ENCODE peak calls at places on chromosome 9, in five cellular contexts. One of them, this sample, is unnamed.

GRCh38 chr9:137087409-137087925 is 682 bp downstream of the MAN1B1 start:
- DNase-seq in fibroblast of the aortic adventitia: no peak
- DNase-seq in epithelial cell of esophagus: no peak
- DNase-seq in cardiac fibroblast: no peak
- DNase-seq in activated T-helper 1 cell treated with anti-CD3 and anti-CD28 coated beads, Interleukin-2, amount 50 U/mL, for 16 hours: no peak
- DNase-seq in this sample: no peak

GRCh38 chr9:92685022-92685421 is 15.1 kb upstream of the IPPK start:
- DNase-seq in fibroblast of the aortic adventitia: no peak
- DNase-seq in epithelial cell of esophagus: no peak
- DNase-seq in cardiac fibroblast: no peak
- DNase-seq in activated T-helper 1 cell treated with anti-CD3 and anti-CD28 coated beads, Interleukin-2, amount 50 U/mL, for 16 hours: no peak
- DNase-seq in this sample: no peak

GRCh38 chr9:133456409-133456808 is 3.4 kb upstream of the CACFD1 start:
- DNase-seq in fibroblast of the aortic adventitia: no peak
- DNase-seq in epithelial cell of esophagus: no peak
- DNase-seq in cardiac fibroblast: no peak
- DNase-seq in activated T-helper 1 cell treated with anti-CD3 and anti-CD28 coated beads, Interleukin-2, amount 50 U/mL, for 16 hours: no peak
- DNase-seq in this sample: no peak

GRCh38 chr9:129458155-129458661 is 162.7 kb downstream of the C9orf50 start:
- DNase-seq in fibroblast of the aortic adventitia: no peak
- DNase-seq in epithelial cell of esophagus: no peak
- DNase-seq in cardiac fibroblast: no peak
- DNase-seq in activated T-helper 1 cell treated with anti-CD3 and anti-CD28 coated beads, Interleukin-2, amount 50 U/mL, for 16 hours: peak
- DNase-seq in this sample: no peak

GRCh38 chr9:70021026-70021571 is 22.5 kb upstream of the MAMDC2 start:
- DNase-seq in fibroblast of the aortic adventitia: peak
- DNase-seq in epithelial cell of esophagus: peak
- DNase-seq in cardiac fibroblast: peak
- DNase-seq in activated T-helper 1 cell treated with anti-CD3 and anti-CD28 coated beads, Interleukin-2, amount 50 U/mL, for 16 hours: no peak
- DNase-seq in this sample: no peak

GRCh38 chr9:89226076-89226475 is 47.5 kb upstream of the SHC3 start:
- DNase-seq in fibroblast of the aortic adventitia: peak
- DNase-seq in epithelial cell of esophagus: no peak
- DNase-seq in cardiac fibroblast: peak
- DNase-seq in activated T-helper 1 cell treated with anti-CD3 and anti-CD28 coated beads, Interleukin-2, amount 50 U/mL, for 16 hours: no peak
- DNase-seq in this sample: no peak

GRCh38 chr9:72524820-72525539 is 3.6 kb downstream of the TMC1 start:
- DNase-seq in fibroblast of the aortic adventitia: peak
- DNase-seq in epithelial cell of esophagus: peak
- DNase-seq in cardiac fibroblast: peak
- DNase-seq in activated T-helper 1 cell treated with anti-CD3 and anti-CD28 coated beads, Interleukin-2, amount 50 U/mL, for 16 hours: no peak
- DNase-seq in this sample: no peak

GRCh38 chr9:114450833-114451706 is 54.2 kb downstream of the WHRN start:
- DNase-seq in fibroblast of the aortic adventitia: no peak
- DNase-seq in epithelial cell of esophagus: peak
- DNase-seq in cardiac fibroblast: no peak
- DNase-seq in activated T-helper 1 cell treated with anti-CD3 and anti-CD28 coated beads, Interleukin-2, amount 50 U/mL, for 16 hours: no peak
- DNase-seq in this sample: no peak

GRCh38 chr9:23375511-23375910 is 450.5 kb downstream of the ELAVL2 start:
- DNase-seq in fibroblast of the aortic adventitia: peak
- DNase-seq in epithelial cell of esophagus: no peak
- DNase-seq in cardiac fibroblast: no peak
- DNase-seq in activated T-helper 1 cell treated with anti-CD3 and anti-CD28 coated beads, Interleukin-2, amount 50 U/mL, for 16 hours: no peak
- DNase-seq in this sample: no peak

GRCh38 chr9:34520505-34521385 is 2.0 kb downstream of the ENHO start:
- DNase-seq in fibroblast of the aortic adventitia: no peak
- DNase-seq in epithelial cell of esophagus: no peak
- DNase-seq in cardiac fibroblast: no peak
- DNase-seq in activated T-helper 1 cell treated with anti-CD3 and anti-CD28 coated beads, Interleukin-2, amount 50 U/mL, for 16 hours: no peak
- DNase-seq in this sample: no peak

This sample was measured in activated gamma-delta T cell.